ENCODE peak calls at places on chromosomes 1 and 21, in six cellular contexts. T is SK-N-SH, K is GM12878, J is GM23338, Y is HCT116, A is K562. Z is an unnamed sample.

GRCh38 chr1:17773626-17774326 is 18.6 kb downstream of the ACTL8 start:
- DNase-seq in T (no peak), J (peak; percentile 34), A (no peak), K (no peak), Y (no peak), Z (no peak)

GRCh38 chr1:233668725-233669294 is 54.9 kb downstream of the KCNK1 start:
- DNase-seq in T (no peak), Y (peak; percentile 83), A (peak; percentile 86), J (no peak), K (peak; percentile 68), Z (peak; percentile 3)

GRCh38 chr1:222950892-222951291 is 136.1 kb downstream of the DISP1 start:
- DNase-seq in K (no peak), T (no peak), J (no peak), A (no peak), Y (no peak), Z (peak; percentile 17)

GRCh38 chr1:26190373-26190987 is at the start of gene CATSPER4:
- DNase-seq in J (peak; percentile 96), Y (no peak), K (no peak), T (no peak), A (peak; percentile 74), Z (no peak)

GRCh38 chr1:8120693-8121260 is 94.7 kb upstream of the ERRFI1 start:
- DNase-seq in Y (no peak), A (no peak), K (peak; percentile 23), T (no peak), J (no peak), Z (peak; percentile 93)

GRCh38 chr1:68470388-68470970 is 20.7 kb upstream of the RPE65 start:
- DNase-seq in J (no peak), T (no peak), Y (no peak), K (no peak), A (no peak), Z (peak; percentile 50)

GRCh38 chr1:201516511-201517127 is 9.7 kb upstream of the CSRP1 start:
- DNase-seq in Y (no peak), J (no peak), T (no peak), A (peak; percentile 50), K (no peak), Z (no peak)

GRCh38 chr1:109769335-109770078 is 5.8 kb upstream of the EPS8L3 start:
- DNase-seq in T (no peak), A (no peak), K (no peak), Y (no peak), J (no peak), Z (no peak)

DNA sequence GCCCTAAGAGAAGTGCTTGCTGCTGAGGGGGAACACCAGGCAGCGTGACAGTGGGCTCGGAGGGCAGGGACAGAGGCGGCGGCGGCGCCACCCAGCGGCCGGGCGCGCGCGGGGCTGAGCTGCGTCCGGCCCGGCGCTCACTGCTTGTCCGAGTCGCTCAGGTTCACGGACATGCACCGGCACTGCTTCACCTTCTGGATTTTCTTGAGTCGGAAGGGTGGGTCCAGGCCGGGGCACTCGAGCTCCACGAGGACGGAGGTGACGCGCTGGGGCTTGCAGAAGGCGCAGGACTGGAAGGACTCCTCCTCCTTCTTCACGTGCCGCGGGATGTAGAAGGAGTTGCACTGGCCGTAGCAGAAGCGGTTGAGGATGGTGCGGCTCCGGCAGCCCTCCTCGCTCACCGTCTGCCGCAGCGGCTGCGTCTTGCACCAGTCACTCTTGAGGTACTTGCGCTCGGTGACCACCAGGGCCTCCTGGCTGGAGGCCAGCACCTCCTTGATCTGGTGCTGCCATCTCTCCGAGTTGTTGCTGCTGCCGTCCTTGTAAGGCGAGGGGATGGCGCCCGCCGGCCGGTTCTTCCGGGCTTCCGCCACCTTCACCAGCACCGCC is 119.0 kb downstream of the GREM2 start:
- DNase-seq in J (peak; percentile 82), Y (no peak), T (peak; percentile 64), K (no peak), A (peak; percentile 34), Z (no peak)
- TF ChIP-seq CTCF in J (peak; percentile 74), Y (no peak), T (no peak), K (no peak), A (peak; percentile 34), Z (no peak)

GRCh38 chr1:48019714-48020315 is 22.6 kb upstream of the TRABD2B start:
- DNase-seq in T (no peak), Y (no peak), J (no peak), A (no peak), K (no peak), Z (no peak)
- TF ChIP-seq POLR2AphosphoS5 in T (no peak), Y (no peak), J (no peak), A (no peak), K (no peak), Z (no peak)

GRCh38 chr21:45544449-45545235 is 2.4 kb upstream of the SLC19A1 start:
- DNase-seq in A (no peak), Y (no peak), J (no peak), K (no peak), T (no peak), Z (no peak)
- H2AFZ ChIP-seq in A (no peak overlapping the region), Y (no peak overlapping the region), J (no peak overlapping the region), K (no peak overlapping the region), T (no peak overlapping the region), Z (no peak overlapping the region)

DNA sequence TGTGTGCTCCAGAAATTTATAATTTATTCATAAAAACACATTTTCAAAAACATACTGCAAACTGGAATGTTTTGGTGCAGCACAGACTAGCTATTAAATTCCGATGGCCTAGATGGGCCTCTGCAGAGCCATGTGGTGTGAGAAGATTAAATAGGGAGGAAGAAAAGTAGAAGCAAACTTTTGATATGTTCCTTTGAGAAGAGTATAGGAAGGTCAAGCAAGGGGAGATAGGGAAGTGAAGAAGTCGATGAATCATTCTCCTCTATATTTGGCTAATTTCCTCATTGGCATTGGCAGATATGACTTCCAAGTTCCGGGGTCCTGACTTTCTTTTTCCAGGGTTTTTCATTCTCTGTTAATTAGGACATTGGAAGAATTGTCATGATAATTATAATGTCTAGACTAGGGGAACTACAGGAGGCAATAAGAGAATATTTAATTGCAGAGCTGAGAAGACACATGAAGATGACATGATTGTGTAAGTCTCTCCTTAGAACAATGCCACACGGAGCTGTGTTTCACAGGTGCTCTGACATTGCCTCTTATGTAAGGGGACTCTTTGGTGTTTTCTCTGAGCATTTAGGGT is 19.3 kb upstream of the ZNF326 start:
- DNase-seq in K (no peak), A (no peak), T (no peak), Y (no peak), J (no peak), Z (peak; percentile 14)
- TF ChIP-seq CTCF in K (no peak), A (no peak), T (no peak), Y (no peak), J (no peak), Z (no peak)